ENCODE peak calls at places on chromosomes 2 and 18, in seven cellular contexts. A is NCI-H1694 treated with DMSO at 0.1 percent for 48 hours, K is adipocyte, P is head of caudate nucleus, O is BE2C, T is amniotic stem cell, H is C1 segment of cervical spinal cord. G is an unnamed sample.

GRCh38 chr18:64966667-64967066 is 784.1 kb upstream of the CDH7 start:
- DNase-seq in A (peak; percentile 54), K (no peak), P (no peak), O (peak; percentile 74), T (no peak), H (no peak), G (peak; percentile 42)

GRCh38 chr2:70513751-70514150 is 39.9 kb downstream of the TGFA start:
- DNase-seq in A (peak; percentile 81), K (no peak), P (no peak), O (no peak), T (no peak), H (no peak), G (no peak)

GRCh38 chr18:28147674-28148171 is 29.2 kb downstream of the CDH2 start:
- DNase-seq in A (no peak), K (peak; percentile 70), P (no peak), O (no peak), T (no peak), H (no peak), G (peak; percentile 48)

GRCh38 chr18:77346446-77346845 is 96.8 kb downstream of the GALR1 start:
- DNase-seq in A (no peak), K (no peak), P (no peak), O (no peak), T (no peak), H (no peak), G (no peak)

GRCh38 chr2:239073270-239073669 is 225.4 kb downstream of the TWIST2 start:
- DNase-seq in A (no peak), K (no peak), P (no peak), O (no peak), T (no peak), H (no peak), G (no peak)

GRCh38 chr2:232505805-232506360 is 14.3 kb upstream of the PRSS56 start:
- DNase-seq in A (no peak), K (no peak), P (no peak), O (peak; percentile 76), T (no peak), H (no peak), G (no peak)

GRCh38 chr2:121336528-121337294 is 51.7 kb upstream of the TFCP2L1 start:
- DNase-seq in A (no peak), K (no peak), P (peak; percentile 47), O (no peak), T (no peak), H (no peak), G (no peak)

GRCh38 chr2:45918816-45919655 is 267.6 kb downstream of the PRKCE start:
- DNase-seq in A (peak; percentile 61), K (no peak), P (no peak), O (no peak), T (no peak), H (no peak), G (no peak)

GRCh38 chr2:214830794-214831346 is 21.4 kb upstream of the BARD1 start:
- DNase-seq in A (no peak), K (peak; percentile 32), P (no peak), O (no peak), T (no peak), H (no peak), G (no peak)

GRCh38 chr18:38077219-38077618 is 511.6 kb upstream of the CELF4 start:
- DNase-seq in A (no peak), K (no peak), P (no peak), O (no peak), T (no peak), H (no peak), G (no peak)

GRCh38 chr2:105804266-105804665 is 59.6 kb downstream of the NCK2 start:
- DNase-seq in A (peak; percentile 93), K (peak; percentile 32), P (no peak), O (no peak), T (no peak), H (no peak), G (no peak)

GRCh38 chr2:219423656-219424378 is 5.6 kb downstream of the DES start:
- DNase-seq in A (no peak), K (no peak), P (no peak), O (no peak), T (no peak), H (no peak), G (no peak)

GRCh38 chr18:77006305-77007175 is 126.0 kb downstream of the MBP start:
- DNase-seq in A (no peak), K (no peak), P (no peak), O (no peak), T (no peak), H (peak; percentile 74), G (peak; percentile 82)

GRCh38 chr18:35241523-35241804 is 630 bp downstream of the ZNF397 start:
- DNase-seq in A (no peak), K (no peak), P (no peak), O (no peak), T (no peak), H (no peak), G (no peak)

GRCh38 chr18:55694291-55694690 is 106.3 kb upstream of the TCF4 start:
- DNase-seq in A (no peak), K (no peak), P (no peak), O (no peak), T (no peak), H (no peak), G (no peak)

GRCh38 chr2:174629514-174629913 is 31.9 kb upstream of the WIPF1 start:
- DNase-seq in A (no peak), K (no peak), P (no peak), O (no peak), T (no peak), H (no peak), G (no peak)

GRCh38 chr2:227822416-227823003 is 8.9 kb downstream of the CCL20 start:
- DNase-seq in A (no peak), K (no peak), P (no peak), O (no peak), T (no peak), H (no peak), G (no peak)

GRCh38 chr18:54766631-54767030 is 61.6 kb upstream of the RAB27B start:
- DNase-seq in A (no peak), K (peak; percentile 1), P (no peak), O (no peak), T (no peak), H (no peak), G (no peak)

GRCh38 chr2:10775036-10775780 is 37.4 kb downstream of the PDIA6 start:
- DNase-seq in A (no peak), K (no peak), P (no peak), O (no peak), T (no peak), H (no peak), G (no peak)

GRCh38 chr2:237471457-237472186 is 15.4 kb upstream of the MLPH start:
- DNase-seq in A (no peak), K (peak; percentile 62), P (peak; percentile 20), O (peak; percentile 35), T (no peak), H (peak; percentile 11), G (no peak)

GRCh38 chr2:68925298-68925885 is 27.3 kb downstream of the GKN2 start:
- DNase-seq in A (peak; percentile 33), K (peak; percentile 77), P (peak; percentile 58), O (peak; percentile 12), T (no peak), H (no peak), G (peak; percentile 40)

GRCh38 chr2:195820373-195820772 is 163.3 kb downstream of the SLC39A10 start:
- DNase-seq in A (no peak), K (peak; percentile 65), P (no peak), O (no peak), T (no peak), H (no peak), G (no peak)

GRCh38 chr2:949894-950626 is 589 bp upstream of the SNTG2 start:
- DNase-seq in A (no peak), K (peak; percentile 22), P (no peak), O (no peak), T (no peak), H (no peak), G (no peak)

GRCh38 chr18:51687845-51688585 is 490.5 kb upstream of the MEX3C start:
- DNase-seq in A (no peak), K (no peak), P (no peak), O (no peak), T (no peak), H (no peak), G (no peak)

GRCh38 chr2:215028231-215028630 is 110.2 kb downstream of the ABCA12 start:
- DNase-seq in A (no peak), K (peak; percentile 72), P (no peak), O (no peak), T (peak; percentile 8), H (no peak), G (no peak)

GRCh38 chr2:96897491-96898134 is 27.7 kb upstream of the SEMA4C start:
- DNase-seq in A (no peak), K (no peak), P (no peak), O (no peak), T (no peak), H (no peak), G (no peak)

GRCh38 chr2:10389191-10389590 is 58.9 kb downstream of the ODC1 start:
- DNase-seq in A (no peak), K (no peak), P (no peak), O (no peak), T (no peak), H (no peak), G (no peak)

GRCh38 chr2:230770804-230771203 is 58.2 kb downstream of the CAB39 start:
- DNase-seq in A (no peak), K (peak; percentile 60), P (no peak), O (no peak), T (no peak), H (no peak), G (no peak)

GRCh38 chr18:25075793-25076192 is 276.2 kb downstream of the ZNF521 start:
- DNase-seq in A (no peak), K (peak; percentile 59), P (no peak), O (no peak), T (no peak), H (no peak), G (no peak)

GRCh38 chr2:152694161-152694661 is 23.1 kb downstream of the PRPF40A start:
- DNase-seq in A (no peak), K (peak; percentile 75), P (no peak), O (no peak), T (peak; percentile 31), H (no peak), G (peak; percentile 31)

GRCh38 chr18:55199291-55199963 is 240.2 kb upstream of the CCDC68 start:
- DNase-seq in A (no peak), K (peak; percentile 30), P (no peak), O (no peak), T (no peak), H (no peak), G (no peak)

GRCh38 chr2:111710613-111711012 is 173.4 kb downstream of the ANAPC1 start:
- DNase-seq in A (no peak), K (no peak), P (no peak), O (no peak), T (no peak), H (no peak), G (no peak)

GRCh38 chr2:127174176-127174575 is 45.9 kb downstream of the CYP27C1 start:
- DNase-seq in A (no peak), K (peak; percentile 54), P (peak; percentile 56), O (no peak), T (no peak), H (peak; percentile 25), G (peak; percentile 39)

GRCh38 chr2:200306969-200307811 is 697 bp downstream of the SPATS2L start:
- DNase-seq in A (no peak), K (peak; percentile 76), P (peak; percentile 58), O (peak; percentile 74), T (no peak), H (peak; percentile 83), G (no peak)

GRCh38 chr18:28149810-28150420 is 27.0 kb downstream of the CDH2 start:
- DNase-seq in A (no peak), K (no peak), P (no peak), O (no peak), T (no peak), H (no peak), G (no peak)

GRCh38 chr2:127685410-127686110 is 10.2 kb upstream of the LIMS2 start:
- DNase-seq in A (no peak), K (no peak), P (no peak), O (no peak), T (no peak), H (no peak), G (no peak)

GRCh38 chr18:48766487-48766886 is 184.3 kb downstream of the SMAD7 start:
- DNase-seq in A (no peak), K (no peak), P (no peak), O (no peak), T (no peak), H (no peak), G (no peak)

GRCh38 chr2:8447610-8448221 is 234.1 kb upstream of the ID2 start:
- DNase-seq in A (no peak), K (peak; percentile 43), P (no peak), O (no peak), T (peak; percentile 7), H (no peak), G (no peak)

G was measured in pons.